ENCODE peak calls at places on chromosomes 16 and 17, in eight cellular contexts. I, B, R, X, W, J, O and F are unnamed samples.

GRCh38 chr17:30530346-30531025 is 53.3 kb downstream of the GOSR1 start:
- DNase-seq in W (no peak), B (peak), X (no peak), O (no peak), I (no peak), J (no peak), R (no peak), F (no peak)

GRCh38 chr17:39118674-39119419 is 32.6 kb downstream of the PLXDC1 start:
- DNase-seq in J (no peak), O (no peak), R (no peak), B (no peak), X (no peak), I (no peak), W (no peak), F (no peak)

GRCh38 chr16:80526418-80527061 is 14.3 kb upstream of the DYNLRB2 start:
- DNase-seq in O (no peak), I (peak), W (no peak), J (peak), R (no peak), X (peak), B (peak), F (peak)

GRCh38 chr16:75494696-75495601 is at the start of gene CHST6:
- DNase-seq in X (peak), W (peak), I (no peak), O (no peak), R (no peak), J (peak), B (no peak), F (peak)

GRCh38 chr16:68372806-68373205 is 62.0 kb downstream of the PRMT7 start:
- DNase-seq in O (no peak), B (no peak), J (no peak), R (no peak), X (no peak), W (no peak), I (no peak), F (no peak)

GRCh38 chr17:7889166-7889584 is 586 bp downstream of the CHD3 start:
- DNase-seq in B (peak), R (no peak), W (peak), J (peak), I (peak), X (peak), O (peak), F (peak)

GRCh38 chr17:39194985-39195524 is 2.4 kb downstream of the CACNB1 start:
- DNase-seq in I (no peak), X (no peak), R (no peak), W (no peak), J (peak), O (no peak), B (no peak), F (peak)

GRCh38 chr17:16449121-16449570 is 33.8 kb downstream of the TRPV2 start:
- DNase-seq in I (no peak), J (no peak), B (no peak), O (no peak), W (no peak), X (no peak), R (no peak), F (no peak)

GRCh38 chr16:75361936-75362335 is 71.4 kb downstream of the CFDP1 start:
- DNase-seq in O (no peak), B (no peak), R (no peak), X (no peak), J (no peak), W (no peak), I (no peak), F (no peak)

GRCh38 chr17:29390856-29391631 is 881 bp downstream of the TAOK1 start:
- DNase-seq in O (no peak), B (no peak), W (no peak), I (peak), J (peak), R (no peak), X (peak), F (peak)

GRCh38 chr17:18981642-18982424 is 22.7 kb downstream of the FAM83G start:
- DNase-seq in W (peak), B (no peak), I (no peak), J (peak), O (no peak), R (peak), X (no peak), F (no peak)

GRCh38 chr17:62644487-62645173 is 17.2 kb downstream of the MRC2 start:
- DNase-seq in I (no peak), W (no peak), R (no peak), O (no peak), J (peak), B (no peak), X (peak), F (peak)

GRCh38 chr17:69336580-69336979 is 9.6 kb upstream of the ABCA5 start:
- DNase-seq in O (no peak), R (no peak), B (no peak), X (no peak), W (no peak), I (no peak), J (no peak), F (no peak)

GRCh38 chr17:7959503-7960253 is 27.7 kb downstream of the CNTROB start:
- DNase-seq in W (no peak), O (no peak), B (no peak), J (no peak), I (no peak), R (no peak), X (no peak), F (no peak)

GRCh38 chr16:3485821-3486505 is 9.3 kb downstream of the C16orf90 start:
- DNase-seq in I (no peak), W (no peak), X (no peak), J (peak), B (no peak), R (no peak), O (no peak), F (no peak)

GRCh38 chr16:48561960-48562393 is 48.0 kb downstream of the N4BP1 start:
- DNase-seq in I (no peak), B (peak), O (no peak), R (no peak), J (no peak), W (no peak), X (no peak), F (no peak)

GRCh38 chr17:11950771-11951519 is 46.3 kb downstream of the ZNF18 start:
- DNase-seq in R (no peak), W (no peak), J (no peak), I (no peak), B (no peak), X (no peak), O (no peak), F (no peak)

GRCh38 chr17:7238418-7239090 is 703 bp downstream of the PHF23 start:
- DNase-seq in O (no peak), I (no peak), X (peak), J (peak), B (no peak), W (peak), R (no peak), F (peak)

GRCh38 chr16:86222965-86223551 is 287.3 kb upstream of the FOXF1 start:
- DNase-seq in W (no peak), X (no peak), O (no peak), I (no peak), R (peak), J (no peak), B (no peak), F (no peak)

GRCh38 chr17:73323622-73324455 is 12.0 kb upstream of the CDC42EP4 start:
- DNase-seq in W (no peak), I (no peak), J (peak), X (no peak), B (no peak), O (no peak), R (no peak), F (no peak)

GRCh38 chr16:11806721-11807120 is 9.7 kb upstream of the ZC3H7A start:
- DNase-seq in R (no peak), I (no peak), J (no peak), O (no peak), W (no peak), X (no peak), B (no peak), F (no peak)

GRCh38 chr17:42979511-42980273 is at the start of gene PTGES3L:
- DNase-seq in J (peak), W (peak), R (no peak), X (peak), O (peak), B (no peak), I (peak), F (peak)